ENCODE peak calls at places on chromosome 6, in ten cellular contexts. Z is activated naive CD4-positive, alpha-beta T cell; U is RWPE1; D is lower lobe of right lung; S is SW 1271; F is GDM1; J is iPS DF 19.7; T is NCI-H1048; I is osteocyte; Y is BE2C. R is an unnamed sample.

GRCh38 chr6:140441256-140441655 is 1066.8 kb upstream of the CITED2 start:
- DNase-seq in F (peak; percentile 5), I (no peak), S (peak; percentile 51), U (peak; percentile 7), Y (peak; percentile 50), Z (no peak), D (peak; percentile 46), J (peak; percentile 48), T (no peak), R (peak; percentile 72)

GRCh38 chr6:36347635-36348034 is 10.9 kb upstream of the BNIP5 start:
- DNase-seq in D (no peak), I (no peak), S (no peak), F (no peak), J (no peak), T (no peak), Z (no peak), Y (no peak), U (no peak), R (no peak)

GRCh38 chr6:159788276-159788675 is 1.1 kb downstream of the TCP1 start:
- DNase-seq in I (no peak), D (no peak), Y (no peak), J (no peak), U (no peak), F (no peak), Z (no peak), S (no peak), T (no peak), R (no peak)

GRCh38 chr6:165799736-165800135 is 136.7 kb upstream of the PDE10A start:
- DNase-seq in I (peak; percentile 74), Y (peak; percentile 43), T (no peak), U (no peak), J (no peak), Z (no peak), S (no peak), F (no peak), D (no peak), R (no peak)

GRCh38 chr6:148629910-148630470 is 116.8 kb upstream of the UST start:
- DNase-seq in D (no peak), F (no peak), J (no peak), S (no peak), T (no peak), Z (no peak), U (no peak), I (no peak), Y (no peak), R (no peak)

GRCh38 chr6:157855325-157855724 is 32.3 kb downstream of the SNX9 start:
- DNase-seq in J (no peak), S (no peak), Z (no peak), Y (no peak), D (no peak), U (no peak), T (no peak), F (no peak), I (no peak), R (no peak)

GRCh38 chr6:113971786-113972185 is 838 bp upstream of the HDAC2 start:
- DNase-seq in D (no peak), Y (no peak), J (no peak), S (no peak), Z (no peak), I (no peak), F (no peak), U (no peak), T (no peak), R (no peak)

GRCh38 chr6:28871335-28872156 is 52.2 kb downstream of the TRIM27 start:
- DNase-seq in T (no peak), I (no peak), Z (no peak), S (no peak), F (no peak), D (no peak), U (no peak), J (no peak), Y (no peak), R (no peak)

GRCh38 chr6:150631283-150631981 is 31.7 kb downstream of the PLEKHG1 start:
- DNase-seq in T (no peak), S (no peak), U (no peak), Z (no peak), Y (no peak), I (no peak), J (no peak), D (no peak), F (no peak), R (peak; percentile 64)

GRCh38 chr6:379367-380181 is 12.0 kb upstream of the IRF4 start:
- DNase-seq in J (no peak), U (no peak), S (no peak), I (peak; percentile 88), Y (no peak), T (no peak), F (no peak), Z (no peak), D (no peak), R (no peak)

GRCh38 chr6:132524639-132525038 is 11.7 kb upstream of the STX7 start:
- DNase-seq in T (no peak), Z (no peak), I (no peak), Y (no peak), D (no peak), F (no peak), J (no peak), S (no peak), U (no peak), R (no peak)

GRCh38 chr6:169959129-169960002 is 207.9 kb downstream of the ERMARD start:
- DNase-seq in Z (no peak), J (no peak), I (peak; percentile 77), U (no peak), Y (no peak), T (no peak), F (no peak), D (peak; percentile 60), S (no peak), R (peak; percentile 56)

GRCh38 chr6:130890531-130890950 is 63.3 kb downstream of the SMLR1 start:
- DNase-seq in I (no peak), S (no peak), D (no peak), U (no peak), F (no peak), T (no peak), Y (no peak), J (no peak), Z (no peak), R (no peak)

GRCh38 chr6:83472767-83473166 is 39.6 kb upstream of the PRSS35 start:
- DNase-seq in Y (no peak), T (no peak), S (no peak), D (no peak), J (no peak), U (no peak), I (no peak), F (no peak), Z (no peak), R (no peak)

GRCh38 chr6:42316390-42316970 is 98.8 kb upstream of the MRPS10 start:
- DNase-seq in Y (no peak), T (no peak), I (no peak), J (no peak), D (peak; percentile 54), U (no peak), Z (no peak), F (no peak), S (peak; percentile 52), R (no peak)

GRCh38 chr6:20377623-20378265 is 23.9 kb upstream of the E2F3 start:
- DNase-seq in Z (no peak), U (no peak), J (no peak), D (no peak), I (no peak), Y (no peak), F (no peak), S (peak; percentile 69), T (no peak), R (no peak)

GRCh38 chr6:161085246-161085645 is 93.7 kb downstream of the MAP3K4 start:
- DNase-seq in D (no peak), U (no peak), I (no peak), S (no peak), T (no peak), Z (no peak), Y (no peak), J (no peak), F (no peak), R (no peak)

GRCh38 chr6:15017803-15018202 is 228.1 kb upstream of the JARID2 start:
- DNase-seq in F (no peak), D (no peak), U (no peak), Y (no peak), Z (no peak), I (no peak), J (no peak), S (no peak), T (no peak), R (no peak)

GRCh38 chr6:128676456-128676855 is 156.1 kb upstream of the PTPRK start:
- DNase-seq in Y (no peak), J (no peak), T (no peak), Z (no peak), U (no peak), F (no peak), I (no peak), S (no peak), D (no peak), R (no peak)

GRCh38 chr6:4931530-4932505 is 72.0 kb downstream of the RPP40 start:
- DNase-seq in D (no peak), Y (no peak), T (no peak), Z (no peak), J (peak; percentile 33), F (no peak), U (peak; percentile 37), I (no peak), S (no peak), R (no peak)

GRCh38 chr6:21836292-21836691 is 242.7 kb downstream of the SOX4 start:
- DNase-seq in Y (no peak), J (no peak), T (no peak), S (no peak), U (no peak), D (no peak), F (no peak), Z (no peak), I (no peak), R (no peak)

GRCh38 chr6:71886184-71887005 is at the start of gene RIMS1:
- DNase-seq in Y (peak; percentile 68), D (no peak), I (peak; percentile 85), S (peak; percentile 14), F (no peak), T (no peak), U (no peak), Z (no peak), J (peak; percentile 15), R (peak; percentile 47)

GRCh38 chr6:39209360-39209811 is 19.9 kb downstream of the KCNK5 start:
- DNase-seq in Z (no peak), S (no peak), T (no peak), D (no peak), J (no peak), I (no peak), F (no peak), U (no peak), Y (no peak), R (no peak)

GRCh38 chr6:167093922-167094432 is 28.9 kb upstream of the CCR6 start:
- DNase-seq in U (no peak), I (no peak), Y (no peak), Z (no peak), S (no peak), D (no peak), J (no peak), T (no peak), F (no peak), R (no peak)

GRCh38 chr6:23045280-23045679 is 475.9 kb downstream of the HDGFL1 start:
- DNase-seq in Z (no peak), T (no peak), U (no peak), J (no peak), S (no peak), F (no peak), I (no peak), Y (no peak), D (no peak), R (no peak)

GRCh38 chr6:159151266-159151855 is 17.8 kb upstream of the FNDC1 start:
- DNase-seq in S (peak; percentile 17), Y (peak; percentile 54), I (no peak), D (no peak), J (no peak), F (no peak), Z (no peak), T (no peak), U (peak; percentile 56), R (no peak)

GRCh38 chr6:123589317-123589716 is 47.4 kb downstream of the TRDN start:
- DNase-seq in S (no peak), Z (no peak), F (no peak), Y (no peak), D (no peak), U (no peak), I (no peak), J (no peak), T (no peak), R (no peak)

GRCh38 chr6:55918639-55919038 is 43.2 kb upstream of the BMP5 start:
- DNase-seq in D (no peak), U (peak; percentile 52), Y (no peak), Z (no peak), J (no peak), F (no peak), S (no peak), I (no peak), T (no peak), R (no peak)

R was measured in right lobe of liver.